ENCODE peak calls at places on chromosomes 1 and 21, in eight cellular contexts. D is prostate gland; P is activated CD4-positive, alpha-beta T cell treated with anti-CD3 and anti-CD28 coated beads for 24 hours; U is Right ventricle myocardium superior; V is Calu3; B is amygdala; F is DMS53; H is activated T-helper 1 cell treated with Interleukin-2 at 50 U/mL for 16 hours. M is an unnamed sample.

GRCh38 chr21:26655466-26655865 is 82.4 kb upstream of the CYYR1 start:
- DNase-seq in D (no peak), P (no peak), U (no peak), V (no peak), B (no peak), F (no peak), H (no peak), M (no peak)

GRCh38 chr1:29556657-29557056 is 320.3 kb downstream of the PTPRU start:
- DNase-seq in D (no peak), P (no peak), U (no peak), V (no peak), B (no peak), F (no peak), H (no peak), M (no peak)

GRCh38 chr21:45992311-45993209 is 11.0 kb downstream of the COL6A1 start:
- DNase-seq in D (no peak), P (no peak), U (peak), V (no peak), B (no peak), F (no peak), H (no peak), M (no peak)

GRCh38 chr1:229430761-229431269 is 3.1 kb downstream of the ACTA1 start:
- DNase-seq in D (no peak), P (no peak), U (peak), V (peak), B (no peak), F (no peak), H (no peak), M (no peak)

GRCh38 chr1:219340796-219341195 is 167.1 kb downstream of the LYPLAL1 start:
- DNase-seq in D (no peak), P (no peak), U (no peak), V (no peak), B (no peak), F (peak), H (no peak), M (no peak)

GRCh38 chr1:182238421-182238820 is 153.2 kb downstream of the GLUL start:
- DNase-seq in D (no peak), P (no peak), U (no peak), V (no peak), B (no peak), F (no peak), H (no peak), M (no peak)

GRCh38 chr1:155062702-155063411 is 683 bp upstream of the EFNA4 start:
- DNase-seq in D (peak), P (peak), U (peak), V (peak), B (no peak), F (peak), H (peak), M (no peak)

GRCh38 chr1:246320286-246320685 is 186.8 kb downstream of the SMYD3 start:
- DNase-seq in D (no peak), P (no peak), U (no peak), V (no peak), B (no peak), F (no peak), H (no peak), M (no peak)

GRCh38 chr1:28517649-28517999 is 11.8 kb downstream of the RCC1 start:
- DNase-seq in D (no peak), P (no peak), U (no peak), V (no peak), B (no peak), F (peak), H (no peak), M (no peak)

GRCh38 chr1:93766451-93766850 is 84.8 kb upstream of the BCAR3 start:
- DNase-seq in D (peak), P (no peak), U (no peak), V (no peak), B (no peak), F (no peak), H (no peak), M (no peak)

GRCh38 chr1:32335951-32336867 is at the start of gene MARCKSL1:
- DNase-seq in D (peak), P (peak), U (peak), V (peak), B (peak), F (peak), H (peak), M (no peak)